ENCODE peak calls at places on chromosome 12, in four cellular contexts. G, I, B and Z are unnamed samples.
A peak's percentile ranks its signal among the peaks of the same experiment; 100 is the strongest.

GRCh38 chr12:10695852-10696251 is 22.0 kb upstream of the STYK1 start:
- DNase-seq in I (no peak), G (no peak), B (no peak), Z (no peak)

GRCh38 chr12:97404549-97404948 is 58.1 kb upstream of the RMST start:
- DNase-seq in B (peak; percentile 56), I (no peak), G (no peak), Z (peak; percentile 56)

GRCh38 chr12:3119745-3120660 is 42.8 kb downstream of the TSPAN9 start:
- DNase-seq in B (no peak), I (no peak), G (peak; percentile 72), Z (peak; percentile 79)

GRCh38 chr12:90515199-90516175 is 439.5 kb downstream of the CCER1 start:
- DNase-seq in I (no peak), B (no peak), G (peak; percentile 14), Z (no peak)

GRCh38 chr12:93089805-93090569 is 160.9 kb upstream of the EEA1 start:
- DNase-seq in B (no peak), I (no peak), G (peak; percentile 53), Z (peak; percentile 93)

GRCh38 chr12:128844031-128844635 is 9.1 kb upstream of the GLT1D1 start:
- DNase-seq in G (no peak), B (peak; percentile 48), I (no peak), Z (no peak)

GRCh38 chr12:48765753-48766162 is 23.1 kb downstream of the ADCY6 start:
- DNase-seq in B (no peak), I (peak; percentile 72), G (no peak), Z (no peak)

GRCh38 chr12:49133014-49133413 is 1.8 kb upstream of the TUBA1B start:
- DNase-seq in I (no peak), B (peak; percentile 37), G (no peak), Z (no peak)

GRCh38 chr12:57456145-57456700 is 1.1 kb downstream of the INHBE start:
- DNase-seq in B (peak; percentile 88), I (no peak), G (no peak), Z (peak; percentile 56)

GRCh38 chr12:49920241-49920914 is 16.7 kb upstream of the FAIM2 start:
- DNase-seq in G (no peak), B (no peak), I (no peak), Z (peak; percentile 63)

GRCh38 chr12:18719922-18720321 is 17.9 kb downstream of the PLCZ1 start:
- DNase-seq in B (no peak), I (no peak), G (no peak), Z (peak; percentile 55)

GRCh38 chr12:5039815-5040214 is 3.9 kb upstream of the KCNA5 start:
- DNase-seq in B (no peak), G (no peak), I (no peak), Z (no peak)

GRCh38 chr12:118063567-118064391 is 2.8 kb upstream of the WSB2 start:
- DNase-seq in I (no peak), B (no peak), G (no peak), Z (peak; percentile 21)

GRCh38 chr12:51548241-51548640 is 42.8 kb upstream of the SCN8A start:
- DNase-seq in G (no peak), I (no peak), B (no peak), Z (no peak)

GRCh38 chr12:12503384-12504078 is 59.1 kb downstream of the DUSP16 start:
- DNase-seq in I (no peak), G (no peak), B (peak; percentile 24), Z (no peak)

GRCh38 chr12:48965447-48965846 is 6.1 kb downstream of the WNT10B start:
- DNase-seq in G (no peak), B (no peak), I (no peak), Z (no peak)

GRCh38 chr12:55188974-55189556 is 31.8 kb upstream of the OR10A7 start:
- DNase-seq in G (peak; percentile 41), I (no peak), B (peak; percentile 44), Z (peak; percentile 85)

GRCh38 chr12:107236824-107237467 is 143.6 kb upstream of the CRY1 start:
- DNase-seq in G (no peak), B (no peak), I (no peak), Z (peak; percentile 94)

GRCh38 chr12:101021911-101022388 is 188.1 kb downstream of the SLC5A8 start:
- DNase-seq in I (no peak), G (peak; percentile 83), B (no peak), Z (peak; percentile 88)

GRCh38 chr12:119319638-119320037 is 14.9 kb upstream of the CCDC60 start:
- DNase-seq in B (no peak), I (no peak), G (no peak), Z (no peak)
- H3K4me3 ChIP-seq in B (no peak overlapping the region), I (no peak overlapping the region), G (no peak overlapping the region), Z (no peak overlapping the region)

DNA sequence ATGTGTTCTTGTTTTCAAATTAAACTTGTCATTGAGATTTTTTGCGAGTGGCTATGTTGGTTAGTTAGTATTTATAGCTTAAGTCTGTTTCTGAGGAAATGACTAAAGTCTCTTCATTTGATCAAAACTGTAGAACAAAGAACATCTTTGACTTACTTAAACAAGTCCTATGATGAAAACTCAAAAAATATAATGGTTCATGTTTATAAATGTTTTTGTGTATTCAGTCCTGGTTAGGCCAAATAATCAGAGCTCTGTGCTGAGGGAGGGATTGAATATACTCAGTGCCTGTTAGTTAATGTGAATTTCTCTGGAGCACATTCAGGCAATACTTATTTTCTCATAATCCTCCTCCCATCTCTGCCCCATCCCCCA is 51.8 kb downstream of the PPFIBP1 start:
- DNase-seq in B (no peak), I (no peak), G (no peak), Z (no peak)
- H3K4me3 ChIP-seq in B (no peak overlapping the region), I (no peak overlapping the region), G (no peak overlapping the region), Z (no peak overlapping the region)

GRCh38 chr12:102461501-102461900 is 18.9 kb downstream of the IGF1 start:
- DNase-seq in G (no peak), B (no peak), I (no peak), Z (no peak)

GRCh38 chr12:102462386-102462785 is 18.0 kb downstream of the IGF1 start:
- DNase-seq in G (peak; percentile 20), B (no peak), I (no peak), Z (no peak)

GRCh38 chr12:102463659-102464249 is 16.6 kb downstream of the IGF1 start:
- DNase-seq in B (no peak), I (no peak), G (no peak), Z (peak; percentile 9)

GRCh38 chr12:102465762-102466560 is 14.4 kb downstream of the IGF1 start:
- DNase-seq in G (no peak), B (no peak), I (no peak), Z (no peak)

DNA sequence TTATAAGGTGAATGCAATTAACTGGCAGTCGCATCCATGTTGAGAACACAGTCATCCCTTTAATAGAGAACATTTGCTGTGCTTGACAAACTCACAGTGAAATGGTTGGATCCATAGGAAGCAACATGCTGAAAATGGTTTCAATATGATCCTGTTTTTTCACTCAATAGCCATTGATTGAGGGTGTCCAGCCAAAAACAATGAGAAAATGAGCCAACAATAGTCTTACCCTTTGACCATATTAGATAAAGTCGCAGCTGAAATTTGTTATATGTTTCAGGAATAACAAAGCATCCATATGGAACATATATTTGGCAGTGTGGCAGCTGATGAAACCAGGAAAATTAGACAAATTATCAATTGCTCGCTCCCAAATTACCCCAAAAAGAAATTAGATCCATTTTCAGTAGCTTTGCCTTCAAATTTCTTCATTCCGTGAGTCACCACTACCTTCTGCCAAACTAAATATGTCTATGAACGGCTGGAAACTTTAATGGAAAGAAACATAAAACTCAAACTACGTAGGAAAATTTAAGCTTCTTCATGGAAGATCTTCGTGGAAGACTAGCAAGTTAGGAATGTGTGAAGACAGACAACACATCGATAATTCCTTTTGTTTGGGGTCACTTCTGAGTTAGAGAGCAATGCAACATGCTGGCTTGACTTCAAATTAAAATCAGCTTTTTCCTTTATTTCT is 17.4 kb downstream of the IGF1 start:
- DNase-seq in G (peak; percentile 51), I (no peak), B (no peak), Z (no peak)
- H3K4me3 ChIP-seq in G (no peak overlapping the region), I (no peak overlapping the region), B (no peak overlapping the region), Z (no peak overlapping the region)

GRCh38 chr12:122749569-122750332 is 2.9 kb upstream of the DENR start:
- DNase-seq in G (no peak), I (no peak), B (no peak), Z (no peak)
- H3K4me3 ChIP-seq in G (no peak overlapping the region), I (no peak overlapping the region), B (no peak overlapping the region), Z (no peak overlapping the region)

DNA sequence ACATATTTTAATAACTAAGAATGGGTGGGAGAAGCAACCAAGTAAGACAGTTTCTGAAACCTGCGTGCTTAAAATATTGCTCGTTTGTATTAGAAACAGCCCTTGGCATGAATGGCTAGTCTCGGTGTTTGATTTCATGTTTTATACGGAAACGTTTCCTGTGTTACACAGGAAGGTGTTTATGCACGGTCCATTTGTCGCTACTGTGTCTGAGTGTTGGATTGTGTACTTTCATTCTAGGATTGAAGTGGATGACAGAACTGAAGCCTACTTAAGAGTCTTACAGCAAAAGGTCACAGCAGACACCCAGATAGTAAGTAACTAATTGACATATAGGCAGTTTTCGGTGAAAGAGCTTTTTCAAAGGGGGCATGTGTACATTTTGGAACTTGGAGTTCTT is 19.6 kb downstream of the PIWIL1 start:
- DNase-seq in G (no peak), I (no peak), B (no peak), Z (no peak)
- H3K4me3 ChIP-seq in G (no peak overlapping the region), I (no peak overlapping the region), B (no peak overlapping the region), Z (no peak overlapping the region)